ENCODE peak calls at places on chromosomes 16 and 17, in five cellular contexts. One of them, this sample, is unnamed.
A peak's percentile ranks its signal among the peaks of the same experiment; 100 is the strongest.

GRCh38 chr16:85079785-85080602 is 32.3 kb downstream of the CIBAR2 start:
- DNase-seq in NCI-H187 treated with DMSO at 0.1 percent for 48 hours: no peak
- DNase-seq in Calu3: no peak
- DNase-seq in mammary epithelial cell: no peak
- DNase-seq in stromal cell of bone marrow: no peak
- DNase-seq in this sample: no peak

GRCh38 chr17:82446124-82446523 is 4.4 kb downstream of the CYBC1 start:
- DNase-seq in mammary epithelial cell: no peak
- DNase-seq in NCI-H187 treated with DMSO at 0.1 percent for 48 hours: no peak
- DNase-seq in Calu3: no peak
- DNase-seq in stromal cell of bone marrow: no peak
- DNase-seq in this sample: no peak

GRCh38 chr16:81238296-81239011 is at the start of gene BCO1:
- DNase-seq in stromal cell of bone marrow: peak; percentile 13
- DNase-seq in Calu3: peak; percentile 57
- DNase-seq in mammary epithelial cell: peak; percentile 60
- DNase-seq in NCI-H187 treated with DMSO at 0.1 percent for 48 hours: no peak
- DNase-seq in this sample: peak; percentile 91

GRCh38 chr17:77478281-77478680 is 337.5 kb downstream of the SEC14L1 start:
- DNase-seq in stromal cell of bone marrow: no peak
- DNase-seq in NCI-H187 treated with DMSO at 0.1 percent for 48 hours: no peak
- DNase-seq in mammary epithelial cell: no peak
- DNase-seq in Calu3: no peak
- DNase-seq in this sample: no peak

GRCh38 chr17:40461774-40462342 is 18.6 kb downstream of the IGFBP4 start:
- DNase-seq in mammary epithelial cell: no peak
- DNase-seq in stromal cell of bone marrow: no peak
- DNase-seq in Calu3: no peak
- DNase-seq in NCI-H187 treated with DMSO at 0.1 percent for 48 hours: no peak
- DNase-seq in this sample: no peak

GRCh38 chr17:74485012-74485743 is 18.7 kb downstream of the CD300A start:
- DNase-seq in mammary epithelial cell: no peak
- DNase-seq in stromal cell of bone marrow: no peak
- DNase-seq in Calu3: no peak
- DNase-seq in NCI-H187 treated with DMSO at 0.1 percent for 48 hours: no peak
- DNase-seq in this sample: no peak

GRCh38 chr16:29992371-29992967 is 2.9 kb downstream of the HIRIP3 start:
- DNase-seq in NCI-H187 treated with DMSO at 0.1 percent for 48 hours: no peak
- DNase-seq in Calu3: no peak
- DNase-seq in mammary epithelial cell: no peak
- DNase-seq in stromal cell of bone marrow: peak; percentile 23
- DNase-seq in this sample: no peak

GRCh38 chr17:40560592-40561293 is 4.5 kb downstream of the CCR7 start:
- DNase-seq in Calu3: peak; percentile 49
- DNase-seq in mammary epithelial cell: no peak
- DNase-seq in NCI-H187 treated with DMSO at 0.1 percent for 48 hours: no peak
- DNase-seq in stromal cell of bone marrow: peak; percentile 61
- DNase-seq in this sample: peak; percentile 31

GRCh38 chr17:44982113-44982702 is 14.1 kb upstream of the C1QL1 start:
- DNase-seq in stromal cell of bone marrow: no peak
- DNase-seq in Calu3: no peak
- DNase-seq in NCI-H187 treated with DMSO at 0.1 percent for 48 hours: no peak
- DNase-seq in mammary epithelial cell: no peak
- DNase-seq in this sample: no peak

GRCh38 chr16:22327446-22327775 is 30.2 kb downstream of the POLR3E start:
- DNase-seq in mammary epithelial cell: no peak
- DNase-seq in NCI-H187 treated with DMSO at 0.1 percent for 48 hours: no peak
- DNase-seq in stromal cell of bone marrow: no peak
- DNase-seq in Calu3: no peak
- DNase-seq in this sample: no peak

GRCh38 chr17:9350083-9350482 is 225.5 kb downstream of the STX8 start:
- DNase-seq in NCI-H187 treated with DMSO at 0.1 percent for 48 hours: no peak
- DNase-seq in Calu3: no peak
- DNase-seq in stromal cell of bone marrow: peak; percentile 95
- DNase-seq in mammary epithelial cell: peak; percentile 91
- DNase-seq in this sample: no peak

This sample was measured in small intestine.